ENCODE peak calls at places on chromosomes 4 and X, in six cellular contexts. One of them, this sample, is unnamed.

GRCh38 chr4:112327950-112328349 is 30.8 kb downstream of the ALPK1 start:
- DNase-seq in lower lobe of right lung: no peak
- DNase-seq in SK-N-SH: peak; percentile 27
- DNase-seq in adipocyte: peak; percentile 81
- DNase-seq in PC-3: peak; percentile 72
- DNase-seq in suprapubic skin: no peak
- DNase-seq in this sample: peak; percentile 73

GRCh38 chr4:99417125-99417524 is 18.0 kb downstream of the ADH7 start:
- DNase-seq in PC-3: no peak
- DNase-seq in adipocyte: no peak
- DNase-seq in SK-N-SH: no peak
- DNase-seq in lower lobe of right lung: no peak
- DNase-seq in suprapubic skin: no peak
- DNase-seq in this sample: no peak

GRCh38 chr4:144666539-144667175 is 20.7 kb downstream of the HHIP start:
- DNase-seq in adipocyte: peak; percentile 38
- DNase-seq in PC-3: peak; percentile 72
- DNase-seq in lower lobe of right lung: no peak
- DNase-seq in suprapubic skin: no peak
- DNase-seq in SK-N-SH: no peak
- DNase-seq in this sample: no peak

GRCh38 chr4:7394681-7395451 is 39.9 kb downstream of the PSAPL1 start:
- DNase-seq in SK-N-SH: peak; percentile 29
- DNase-seq in suprapubic skin: peak; percentile 55
- DNase-seq in lower lobe of right lung: peak; percentile 32
- DNase-seq in PC-3: no peak
- DNase-seq in adipocyte: no peak
- DNase-seq in this sample: no peak

GRCh38 chr4:141121768-141122415 is 11.4 kb downstream of the RNF150 start:
- DNase-seq in PC-3: no peak
- DNase-seq in lower lobe of right lung: no peak
- DNase-seq in suprapubic skin: no peak
- DNase-seq in adipocyte: no peak
- DNase-seq in SK-N-SH: no peak
- DNase-seq in this sample: no peak

GRCh38 chrX:20968996-20969395 is 405.2 kb upstream of the CNKSR2 start:
- DNase-seq in adipocyte: no peak
- DNase-seq in SK-N-SH: no peak
- DNase-seq in suprapubic skin: no peak
- DNase-seq in PC-3: peak; percentile 73
- DNase-seq in lower lobe of right lung: no peak
- DNase-seq in this sample: no peak

GRCh38 chr4:167652267-167652666 is 418.0 kb upstream of the SPOCK3 start:
- DNase-seq in SK-N-SH: no peak
- DNase-seq in adipocyte: no peak
- DNase-seq in lower lobe of right lung: no peak
- DNase-seq in suprapubic skin: no peak
- DNase-seq in PC-3: no peak
- DNase-seq in this sample: no peak

GRCh38 chr4:98481167-98481566 is 177.2 kb downstream of the TSPAN5 start:
- DNase-seq in PC-3: no peak
- DNase-seq in adipocyte: no peak
- DNase-seq in suprapubic skin: no peak
- DNase-seq in SK-N-SH: peak; percentile 66
- DNase-seq in lower lobe of right lung: no peak
- DNase-seq in this sample: no peak

GRCh38 chr4:1501754-1502500 is 95.7 kb upstream of the NKX1-1 start:
- DNase-seq in lower lobe of right lung: peak; percentile 22
- DNase-seq in adipocyte: no peak
- DNase-seq in PC-3: no peak
- DNase-seq in suprapubic skin: peak; percentile 56
- DNase-seq in SK-N-SH: no peak
- DNase-seq in this sample: peak; percentile 13

GRCh38 chr4:101818362-101818761 is 27.8 kb downstream of the BANK1 start:
- DNase-seq in SK-N-SH: no peak
- DNase-seq in adipocyte: peak; percentile 48
- DNase-seq in PC-3: no peak
- DNase-seq in suprapubic skin: no peak
- DNase-seq in lower lobe of right lung: no peak
- DNase-seq in this sample: no peak

GRCh38 chrX:135707880-135708279 is 5.6 kb upstream of the CT45A1 start:
- DNase-seq in adipocyte: no peak
- DNase-seq in PC-3: peak; percentile 32
- DNase-seq in suprapubic skin: no peak
- DNase-seq in SK-N-SH: peak; percentile 52
- DNase-seq in lower lobe of right lung: no peak
- DNase-seq in this sample: peak; percentile 61

GRCh38 chr4:40283413-40283812 is 51.7 kb upstream of the CHRNA9 start:
- DNase-seq in PC-3: no peak
- DNase-seq in lower lobe of right lung: no peak
- DNase-seq in suprapubic skin: no peak
- DNase-seq in adipocyte: no peak
- DNase-seq in SK-N-SH: no peak
- DNase-seq in this sample: no peak

GRCh38 chrX:83469551-83469950 is 38.5 kb upstream of the POU3F4 start:
- DNase-seq in lower lobe of right lung: no peak
- DNase-seq in adipocyte: peak; percentile 23
- DNase-seq in suprapubic skin: no peak
- DNase-seq in PC-3: peak; percentile 49
- DNase-seq in SK-N-SH: peak; percentile 15
- DNase-seq in this sample: peak; percentile 31

GRCh38 chrX:31593353-31593752 is 521.5 kb upstream of the FTHL17 start:
- DNase-seq in lower lobe of right lung: no peak
- DNase-seq in PC-3: no peak
- DNase-seq in suprapubic skin: no peak
- DNase-seq in adipocyte: no peak
- DNase-seq in SK-N-SH: no peak
- DNase-seq in this sample: no peak

GRCh38 chr4:1297456-1298325 is 8.0 kb downstream of the MAEA start:
- DNase-seq in PC-3: no peak
- DNase-seq in adipocyte: no peak
- DNase-seq in SK-N-SH: no peak
- DNase-seq in suprapubic skin: peak; percentile 67
- DNase-seq in lower lobe of right lung: no peak
- DNase-seq in this sample: no peak

GRCh38 chr4:171639540-171639939 is 173.7 kb upstream of the GALNTL6 start:
- DNase-seq in PC-3: no peak
- DNase-seq in lower lobe of right lung: no peak
- DNase-seq in adipocyte: no peak
- DNase-seq in SK-N-SH: no peak
- DNase-seq in suprapubic skin: no peak
- DNase-seq in this sample: no peak

GRCh38 chr4:76850010-76850441 is 47.9 kb downstream of the SOWAHB start:
- DNase-seq in suprapubic skin: no peak
- DNase-seq in lower lobe of right lung: no peak
- DNase-seq in SK-N-SH: no peak
- DNase-seq in adipocyte: peak; percentile 67
- DNase-seq in PC-3: peak; percentile 97
- DNase-seq in this sample: peak; percentile 43

GRCh38 chr4:54840992-54841768 is 183.4 kb downstream of the KIT start:
- DNase-seq in suprapubic skin: no peak
- DNase-seq in SK-N-SH: peak; percentile 11
- DNase-seq in PC-3: peak; percentile 24
- DNase-seq in lower lobe of right lung: no peak
- DNase-seq in adipocyte: peak; percentile 54
- DNase-seq in this sample: peak; percentile 16

GRCh38 chr4:54842226-54843055 is 184.7 kb downstream of the KIT start:
- DNase-seq in SK-N-SH: no peak
- DNase-seq in lower lobe of right lung: no peak
- DNase-seq in PC-3: no peak
- DNase-seq in adipocyte: no peak
- DNase-seq in suprapubic skin: no peak
- DNase-seq in this sample: no peak

GRCh38 chr4:54838301-54838700 is 180.5 kb downstream of the KIT start:
- DNase-seq in lower lobe of right lung: no peak
- DNase-seq in suprapubic skin: no peak
- DNase-seq in adipocyte: no peak
- DNase-seq in PC-3: no peak
- DNase-seq in SK-N-SH: no peak
- DNase-seq in this sample: no peak

GRCh38 chr4:54843106-54843505 is 185.3 kb downstream of the KIT start:
- DNase-seq in lower lobe of right lung: no peak
- DNase-seq in SK-N-SH: no peak
- DNase-seq in adipocyte: no peak
- DNase-seq in PC-3: no peak
- DNase-seq in suprapubic skin: no peak
- DNase-seq in this sample: no peak

GRCh38 chr4:54840430-54840829 is 182.7 kb downstream of the KIT start:
- DNase-seq in PC-3: no peak
- DNase-seq in SK-N-SH: no peak
- DNase-seq in lower lobe of right lung: no peak
- DNase-seq in suprapubic skin: no peak
- DNase-seq in adipocyte: no peak
- DNase-seq in this sample: no peak
- H3K4me1 ChIP-seq in PC-3: no peaks in the 10 kb centered on the region
- H3K4me1 ChIP-seq in SK-N-SH: peaks cover 15% of the 10 kb centered on the region
- H3K4me1 ChIP-seq in lower lobe of right lung: no peaks in the 10 kb centered on the region
- H3K4me1 ChIP-seq in suprapubic skin: no peaks in the 10 kb centered on the region
- H3K4me1 ChIP-seq in adipocyte: peaks cover 10% of the 10 kb centered on the region
- H3K4me1 ChIP-seq in this sample: no peaks in the 10 kb centered on the region

GRCh38 chrX:71542825-71543224 is 9.9 kb downstream of the OGT start:
- DNase-seq in lower lobe of right lung: no peak
- DNase-seq in PC-3: peak; percentile 20
- DNase-seq in adipocyte: no peak
- DNase-seq in suprapubic skin: no peak
- DNase-seq in SK-N-SH: no peak
- DNase-seq in this sample: no peak
- H3K4me3 ChIP-seq in lower lobe of right lung: no peak overlapping the region
- H3K4me3 ChIP-seq in PC-3: peak overlapping the region; percentile 47
- H3K4me3 ChIP-seq in adipocyte: no peak overlapping the region
- H3K4me3 ChIP-seq in suprapubic skin: no peak overlapping the region
- H3K4me3 ChIP-seq in SK-N-SH: no peak overlapping the region
- H3K4me3 ChIP-seq in this sample: no peak overlapping the region

GRCh38 chr4:108730579-108730978 is 32.3 kb downstream of the ETNPPL start:
- DNase-seq in adipocyte: no peak
- DNase-seq in SK-N-SH: no peak
- DNase-seq in suprapubic skin: no peak
- DNase-seq in PC-3: no peak
- DNase-seq in lower lobe of right lung: no peak
- DNase-seq in this sample: no peak

GRCh38 chr4:108731001-108731400 is 31.9 kb downstream of the ETNPPL start:
- DNase-seq in lower lobe of right lung: no peak
- DNase-seq in PC-3: no peak
- DNase-seq in suprapubic skin: no peak
- DNase-seq in adipocyte: no peak
- DNase-seq in SK-N-SH: no peak
- DNase-seq in this sample: no peak

GRCh38 chr4:108725457-108725856 is 37.4 kb downstream of the ETNPPL start:
- DNase-seq in SK-N-SH: no peak
- DNase-seq in suprapubic skin: no peak
- DNase-seq in adipocyte: no peak
- DNase-seq in PC-3: peak; percentile 12
- DNase-seq in lower lobe of right lung: no peak
- DNase-seq in this sample: no peak
- H3K9me3 ChIP-seq in SK-N-SH: peaks cover 13% of the 10 kb centered on the region
- H3K9me3 ChIP-seq in suprapubic skin: peaks cover 9% of the 10 kb centered on the region
- H3K9me3 ChIP-seq in adipocyte: peaks cover 25% of the 10 kb centered on the region
- H3K9me3 ChIP-seq in PC-3: peaks cover 8% of the 10 kb centered on the region
- H3K9me3 ChIP-seq in lower lobe of right lung: no peaks in the 10 kb centered on the region
- H3K9me3 ChIP-seq in this sample: peaks cover 27% of the 10 kb centered on the region

DNA sequence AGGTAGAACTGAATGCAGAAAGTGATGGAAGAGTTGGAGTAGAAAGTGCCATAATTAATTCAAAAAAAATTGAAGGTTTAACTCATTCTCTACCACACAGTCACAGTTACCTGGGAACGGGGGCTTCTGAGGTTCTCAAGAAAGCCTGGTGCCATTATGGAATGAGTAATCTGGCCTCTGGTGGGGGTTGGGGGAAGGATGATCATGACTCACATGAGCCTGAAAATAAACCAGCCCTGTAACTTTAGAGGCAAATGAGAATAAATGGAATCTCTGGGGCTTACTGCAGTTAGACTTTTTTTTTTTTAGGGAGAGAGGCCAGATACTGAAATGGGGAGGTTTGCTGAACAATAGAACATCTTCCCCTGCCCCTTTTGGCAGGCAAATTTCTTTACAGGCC is 55.3 kb downstream of the SOD3 start:
- DNase-seq in PC-3: peak; percentile 77
- DNase-seq in suprapubic skin: no peak
- DNase-seq in SK-N-SH: peak; percentile 3
- DNase-seq in adipocyte: peak; percentile 77
- DNase-seq in lower lobe of right lung: no peak
- DNase-seq in this sample: no peak
- H3K4me1 ChIP-seq in PC-3: peaks cover 39% of the 10 kb centered on the region
- H3K4me1 ChIP-seq in suprapubic skin: peaks cover 10% of the 10 kb centered on the region
- H3K4me1 ChIP-seq in SK-N-SH: no peaks in the 10 kb centered on the region
- H3K4me1 ChIP-seq in adipocyte: peaks cover 43% of the 10 kb centered on the region
- H3K4me1 ChIP-seq in lower lobe of right lung: no peaks in the 10 kb centered on the region
- H3K4me1 ChIP-seq in this sample: no peaks in the 10 kb centered on the region

DNA sequence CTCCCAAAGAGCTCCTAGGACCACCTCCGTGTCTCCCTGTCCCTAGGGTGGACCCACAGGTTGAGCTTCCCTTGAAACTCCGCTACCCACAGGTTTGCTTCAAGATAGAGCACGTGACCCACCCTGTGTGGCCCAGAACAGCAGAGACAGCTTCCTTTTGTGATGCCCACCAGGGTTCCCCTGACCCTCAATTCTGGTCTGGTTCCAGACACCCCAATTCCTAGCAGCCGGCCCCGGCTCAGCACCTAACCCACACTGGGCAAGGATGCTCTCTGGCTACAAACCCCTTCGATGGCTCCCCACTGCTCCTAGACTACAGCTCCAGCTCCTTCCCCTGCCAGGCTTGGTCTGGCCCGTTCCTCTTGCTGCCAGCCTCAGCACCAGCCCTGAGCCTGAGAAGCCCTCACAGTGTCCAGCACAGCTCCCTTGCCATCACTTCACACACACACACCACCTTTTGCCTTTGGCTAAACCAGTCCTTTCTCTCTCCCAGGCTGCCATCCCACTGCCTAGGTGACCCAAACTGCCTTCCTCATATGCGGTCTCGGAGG is 6.3 kb downstream of the PNCK start:
- DNase-seq in suprapubic skin: no peak
- DNase-seq in PC-3: no peak
- DNase-seq in SK-N-SH: no peak
- DNase-seq in adipocyte: no peak
- DNase-seq in lower lobe of right lung: no peak
- DNase-seq in this sample: no peak
- H3K4me3 ChIP-seq in suprapubic skin: no peak overlapping the region
- H3K4me3 ChIP-seq in PC-3: peak overlapping the region; percentile 41
- H3K4me3 ChIP-seq in SK-N-SH: no peak overlapping the region
- H3K4me3 ChIP-seq in adipocyte: no peak overlapping the region
- H3K4me3 ChIP-seq in lower lobe of right lung: no peak overlapping the region
- H3K4me3 ChIP-seq in this sample: peak overlapping the region; percentile 38

GRCh38 chrX:153392642-153393321 is 8.4 kb downstream of the PNMA6E start:
- DNase-seq in suprapubic skin: no peak
- DNase-seq in adipocyte: no peak
- DNase-seq in lower lobe of right lung: no peak
- DNase-seq in PC-3: no peak
- DNase-seq in SK-N-SH: no peak
- DNase-seq in this sample: no peak
- H3K9me3 ChIP-seq in suprapubic skin: no peaks in the 10 kb centered on the region
- H3K9me3 ChIP-seq in adipocyte: no peaks in the 10 kb centered on the region
- H3K9me3 ChIP-seq in lower lobe of right lung: no peaks in the 10 kb centered on the region
- H3K9me3 ChIP-seq in PC-3: no peaks in the 10 kb centered on the region
- H3K9me3 ChIP-seq in SK-N-SH: no peaks in the 10 kb centered on the region
- H3K9me3 ChIP-seq in this sample: no peaks in the 10 kb centered on the region